ENCODE peak calls at places on chromosomes 11 and 22, in ten cellular contexts. Y is B cell, H is epithelial cell of esophagus, S is endothelial cell of umbilical vein, Q is brain microvascular endothelial cell, R is NCI-H460, G is EL, M is heart left ventricle, E is iPS DF 6.9, A is renal cortical epithelial cell. B is an unnamed sample.

GRCh38 chr22:46731246-46732040 is 6.6 kb downstream of the CERK start:
- DNase-seq in M (peak; percentile 72), H (peak; percentile 28), G (peak; percentile 28), R (no peak), Q (no peak), E (no peak), Y (no peak), A (peak; percentile 66), S (no peak), B (no peak)

GRCh38 chr11:66408488-66409214 is 12.2 kb upstream of the NPAS4 start:
- DNase-seq in Y (peak; percentile 96), E (peak; percentile 92), M (peak; percentile 85), S (peak; percentile 82), A (peak; percentile 51), Q (peak; percentile 80), H (peak; percentile 83), R (peak; percentile 74), G (peak; percentile 93), B (peak; percentile 90)

GRCh38 chr11:107696140-107696539 is 15.7 kb downstream of the SLN start:
- DNase-seq in H (peak; percentile 85), G (peak; percentile 94), E (no peak), S (peak; percentile 90), Y (no peak), Q (peak; percentile 84), R (peak; percentile 19), M (no peak), A (peak; percentile 95), B (no peak)

GRCh38 chr11:1815751-1816150 is 19.0 kb upstream of the SYT8 start:
- DNase-seq in A (no peak), M (no peak), G (no peak), Q (no peak), H (no peak), R (no peak), Y (no peak), E (no peak), S (no peak), B (no peak)

GRCh38 chr22:33020721-33021120 is 37.5 kb downstream of the SYN3 start:
- DNase-seq in Y (no peak), Q (no peak), R (no peak), A (no peak), E (no peak), H (no peak), S (no peak), M (no peak), G (no peak), B (no peak)

GRCh38 chr11:65884716-65885092 is 3.6 kb downstream of the FIBP start:
- DNase-seq in Y (peak; percentile 91), R (peak; percentile 63), G (peak; percentile 70), E (no peak), A (peak; percentile 50), S (peak; percentile 78), H (peak; percentile 80), M (peak; percentile 76), Q (no peak), B (peak; percentile 88)

GRCh38 chr11:2934611-2935239 is 5.5 kb upstream of the PHLDA2 start:
- DNase-seq in E (no peak), M (no peak), R (no peak), G (no peak), A (no peak), S (no peak), Y (no peak), H (no peak), Q (no peak), B (no peak)

GRCh38 chr11:61131586-61131985 is 29.3 kb downstream of the CD5 start:
- DNase-seq in G (no peak), S (no peak), E (no peak), M (no peak), Y (no peak), H (no peak), A (no peak), Q (no peak), R (no peak), B (no peak)

GRCh38 chr11:17930544-17931144 is 82.2 kb downstream of the SERGEF start:
- DNase-seq in A (no peak), M (no peak), E (no peak), R (no peak), H (no peak), G (no peak), Y (no peak), Q (no peak), S (no peak), B (no peak)

GRCh38 chr11:117426297-117426685 is 98.6 kb downstream of the CEP164 start:
- DNase-seq in R (peak; percentile 33), H (peak; percentile 49), A (peak; percentile 38), G (peak; percentile 41), S (peak; percentile 46), M (peak; percentile 46), Q (peak; percentile 20), E (peak; percentile 55), Y (peak; percentile 64), B (peak; percentile 69)

GRCh38 chr11:128595221-128595620 is 7.9 kb upstream of the ETS1 start:
- DNase-seq in E (no peak), S (peak; percentile 93), R (no peak), G (peak; percentile 51), A (peak; percentile 35), Y (no peak), Q (no peak), M (no peak), H (no peak), B (no peak)